ENCODE peak calls at places on chromosomes 11 and 22, in six cellular contexts. Z is body of pancreas, M is suprapubic skin, B is transverse colon, L is endothelial cell of umbilical vein, T is HCT116. F is an unnamed sample. For H3K4me1, the result is how much of the 10 kb centered on the place peaks cover.

GRCh38 chr11:405323-405975 is 9.3 kb downstream of the SIGIRR start:
- DNase-seq in Z (peak), M (no peak), B (no peak), L (no peak), T (no peak), F (no peak)

GRCh38 chr22:38415561-38416321 is 39.3 kb downstream of the KCNJ4 start:
- DNase-seq in Z (no peak), M (peak), B (no peak), L (no peak), T (no peak), F (no peak)

GRCh38 chr11:114448749-114449484 is 9.7 kb downstream of the REXO2 start:
- DNase-seq in Z (no peak), M (no peak), B (no peak), L (no peak), T (no peak), F (no peak)

GRCh38 chr11:67576742-67577475 is 6.7 kb upstream of the GSTP1 start:
- DNase-seq in Z (no peak), M (no peak), B (no peak), L (no peak), T (no peak), F (no peak)

GRCh38 chr11:125258626-125259025 is 94.1 kb downstream of the PKNOX2 start:
- DNase-seq in Z (no peak), M (no peak), B (no peak), L (no peak), T (no peak), F (no peak)

GRCh38 chr11:130465259-130465658 is 16.8 kb downstream of the ADAMTS15 start:
- DNase-seq in Z (no peak), M (no peak), B (no peak), L (no peak), T (no peak), F (no peak)

GRCh38 chr11:126102436-126102894 is 39.8 kb upstream of the CDON start:
- DNase-seq in Z (peak), M (no peak), B (peak), L (no peak), T (no peak), F (no peak)

GRCh38 chr11:134905513-134905912 is 493.5 kb upstream of the B3GAT1 start:
- DNase-seq in Z (peak), M (no peak), B (no peak), L (no peak), T (no peak), F (no peak)

GRCh38 chr11:102347526-102348331 is 715 bp downstream of the BIRC2 start:
- DNase-seq in Z (peak), M (no peak), B (peak), L (peak), T (no peak), F (no peak)

GRCh38 chr11:126997641-126998040 is 2.9 kb downstream of the KIRREL3 start:
- DNase-seq in Z (no peak), M (no peak), B (no peak), L (no peak), T (no peak), F (no peak)

GRCh38 chr22:46087336-46087690 is 63.0 kb upstream of the PPARA start:
- DNase-seq in Z (no peak), M (no peak), B (no peak), L (no peak), T (no peak), F (no peak)

GRCh38 chr22:46088541-46089311 is 61.6 kb upstream of the PPARA start:
- DNase-seq in Z (peak), M (peak), B (no peak), L (peak), T (no peak), F (no peak)

GRCh38 chr22:46086577-46087335 is 63.6 kb upstream of the PPARA start:
- DNase-seq in Z (peak), M (peak), B (no peak), L (no peak), T (no peak), F (no peak)

GRCh38 chr22:46089426-46090041 is 60.8 kb upstream of the PPARA start:
- DNase-seq in Z (peak), M (peak), B (peak), L (no peak), T (no peak), F (no peak)

GRCh38 chr22:46087816-46088277 is 62.5 kb upstream of the PPARA start:
- DNase-seq in Z (peak), M (peak), B (peak), L (peak), T (no peak), F (no peak)
- TF ChIP-seq POLR2A in Z (no peak), M (no peak), B (no peak), L (no peak), T (no peak), F (no peak)

DNA sequence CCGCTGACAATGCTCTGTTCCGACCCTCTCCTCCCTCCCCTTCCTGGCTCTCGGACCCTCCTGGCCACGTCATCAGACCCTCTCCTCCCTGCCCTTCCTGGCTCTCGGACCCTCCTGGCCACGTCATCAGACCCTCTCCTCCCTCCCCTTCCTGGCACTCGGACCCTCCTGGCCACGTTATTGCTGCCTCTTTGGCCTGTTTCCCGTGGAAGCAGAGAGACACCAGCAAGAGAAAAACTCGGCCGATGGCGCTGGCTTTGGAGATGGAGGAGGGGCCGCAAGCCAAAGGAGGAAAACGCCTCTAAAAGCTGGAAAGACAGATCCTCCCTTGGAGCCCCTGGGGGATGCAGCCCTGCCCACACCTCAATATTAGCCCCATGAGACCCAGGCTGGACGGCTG is 463.3 kb downstream of the BRD1 start:
- DNase-seq in Z (no peak), M (no peak), B (no peak), L (no peak), T (no peak), F (no peak)
- H3K4me1 ChIP-seq in Z (under half), M (under half), B (under half), L (under half), T (under half), F (under half)

GRCh38 chr11:63616953-63617352 is 2.7 kb upstream of the PLAAT3 start:
- DNase-seq in Z (no peak), M (no peak), B (no peak), L (no peak), T (no peak), F (no peak)

GRCh38 chr11:63611395-63611747 is 2.9 kb downstream of the PLAAT3 start:
- DNase-seq in Z (no peak), M (no peak), B (no peak), L (peak), T (no peak), F (no peak)

GRCh38 chr11:63612181-63612580 is 2.1 kb downstream of the PLAAT3 start:
- DNase-seq in Z (no peak), M (no peak), B (no peak), L (no peak), T (no peak), F (no peak)

GRCh38 chr11:63613517-63614135 is 607 bp downstream of the PLAAT3 start:
- DNase-seq in Z (peak), M (peak), B (peak), L (peak), T (no peak), F (no peak)

GRCh38 chr11:63614136-63614664 is at the start of gene PLAAT3:
- DNase-seq in Z (peak), M (peak), B (peak), L (peak), T (peak), F (no peak)
- TF ChIP-seq POLR2A in Z (peak), M (peak), B (peak), L (no peak), T (no peak), F (no peak)

DNA sequence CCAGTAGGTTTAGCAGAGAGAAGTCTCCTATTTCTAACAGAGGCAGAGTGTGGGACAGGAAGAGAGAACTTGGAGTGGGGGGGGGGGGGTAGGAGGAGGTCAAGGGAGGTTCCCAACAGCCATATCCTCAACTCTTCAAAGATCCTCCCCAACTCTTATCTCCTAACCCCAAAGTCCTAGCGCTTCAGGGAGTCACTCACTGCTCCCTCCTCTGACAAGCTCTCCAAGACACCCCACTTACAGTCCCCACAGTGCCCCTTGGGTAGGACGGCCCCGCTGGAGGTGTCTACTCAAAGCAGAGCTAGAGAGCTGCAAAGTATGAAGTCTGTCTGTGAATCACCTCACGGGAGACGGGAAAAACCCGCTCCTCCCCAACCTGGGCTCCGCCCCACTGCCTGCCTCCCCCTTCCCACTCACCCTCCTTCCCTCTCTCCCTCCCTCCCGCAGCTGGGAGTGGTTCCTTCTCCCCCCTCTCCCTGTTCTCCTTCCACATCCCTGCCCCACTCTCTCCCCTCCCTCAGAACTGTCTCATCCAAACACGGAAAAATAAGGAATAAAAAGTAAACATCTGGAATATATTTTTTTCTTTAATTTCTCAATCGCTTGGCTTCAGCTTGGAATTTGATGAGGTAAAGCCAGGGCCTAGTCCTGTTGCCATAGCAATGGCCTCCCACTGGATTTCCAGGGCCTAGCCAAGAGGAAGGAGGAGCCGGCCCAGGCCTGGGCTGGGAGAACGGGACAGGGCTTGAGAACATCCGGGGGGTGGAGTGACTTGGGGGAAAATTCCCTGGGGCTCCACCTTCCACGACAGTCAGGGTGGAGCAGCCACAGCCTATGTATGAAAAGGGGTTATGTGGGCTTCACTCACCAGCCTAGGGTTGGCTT is 2.5 kb downstream of the TNKS1BP1 start:
- DNase-seq in Z (peak), M (peak), B (peak), L (peak), T (peak), F (peak)
- H3K4me1 ChIP-seq in Z (half or more), M (half or more), B (half or more), L (under half), T (half or more), F (half or more)

GRCh38 chr22:42717197-42717967 is 3.3 kb downstream of the A4GALT start:
- DNase-seq in Z (no peak), M (no peak), B (no peak), L (no peak), T (no peak), F (no peak)

GRCh38 chr22:42719656-42720262 is 911 bp downstream of the A4GALT start:
- DNase-seq in Z (no peak), M (no peak), B (no peak), L (no peak), T (no peak), F (no peak)

GRCh38 chr22:42720263-42721044 is at the start of gene A4GALT:
- DNase-seq in Z (peak), M (no peak), B (no peak), L (no peak), T (no peak), F (no peak)

GRCh38 chr22:42721045-42721434 is 370 bp upstream of the A4GALT start:
- DNase-seq in Z (no peak), M (no peak), B (no peak), L (no peak), T (no peak), F (no peak)

DNA sequence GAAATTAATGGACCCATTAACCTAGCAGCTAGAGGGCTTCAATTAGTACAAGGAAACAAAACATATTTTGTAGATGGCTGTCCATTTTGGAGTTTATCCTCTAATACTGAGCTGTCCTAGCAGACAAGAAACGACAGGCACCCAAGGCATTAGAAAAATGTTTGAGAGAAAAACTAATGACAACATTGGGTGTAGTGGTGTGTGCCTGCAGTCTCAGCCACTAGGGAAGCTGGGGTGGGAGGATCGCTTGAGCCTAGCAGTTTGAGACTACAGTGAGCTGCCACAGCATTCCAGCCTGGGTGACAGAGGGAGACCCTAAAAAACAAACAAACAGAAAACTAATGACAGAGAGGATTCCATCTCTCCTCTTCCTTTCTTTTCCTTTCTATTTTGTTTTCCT is 1.5 kb downstream of the A4GALT start:
- DNase-seq in Z (no peak), M (no peak), B (no peak), L (no peak), T (no peak), F (no peak)
- TF ChIP-seq POLR2A in Z (no peak), M (no peak), B (no peak), L (no peak), T (no peak), F (no peak)

GRCh38 chr11:47392546-47393162 is 14.3 kb upstream of the SPI1 start:
- DNase-seq in Z (no peak), M (no peak), B (no peak), L (no peak), T (no peak), F (no peak)

GRCh38 chr11:47395225-47396048 is 13.0 kb upstream of the SLC39A13 start:
- DNase-seq in Z (no peak), M (no peak), B (no peak), L (no peak), T (no peak), F (no peak)

GRCh38 chr11:47394322-47395224 is 13.8 kb upstream of the SLC39A13 start:
- DNase-seq in Z (no peak), M (no peak), B (peak), L (peak), T (no peak), F (peak)

GRCh38 chr11:47393163-47394049 is 15.0 kb upstream of the SLC39A13 start:
- DNase-seq in Z (no peak), M (no peak), B (no peak), L (peak), T (no peak), F (no peak)

GRCh38 chr11:47394050-47394321 is 14.4 kb upstream of the SLC39A13 start:
- DNase-seq in Z (no peak), M (no peak), B (no peak), L (no peak), T (no peak), F (no peak)
- H3K4me1 ChIP-seq in Z (under half), M (under half), B (under half), L (under half), T (under half), F (half or more)

GRCh38 chr11:132005874-132006273 is 635.5 kb downstream of the NTM start:
- DNase-seq in Z (no peak), M (no peak), B (no peak), L (no peak), T (no peak), F (no peak)

GRCh38 chr11:131998020-131998419 is 627.6 kb downstream of the NTM start:
- DNase-seq in Z (no peak), M (no peak), B (peak), L (no peak), T (no peak), F (no peak)

GRCh38 chr11:131999084-131999483 is 628.7 kb downstream of the NTM start:
- DNase-seq in Z (no peak), M (no peak), B (no peak), L (no peak), T (no peak), F (no peak)

DNA sequence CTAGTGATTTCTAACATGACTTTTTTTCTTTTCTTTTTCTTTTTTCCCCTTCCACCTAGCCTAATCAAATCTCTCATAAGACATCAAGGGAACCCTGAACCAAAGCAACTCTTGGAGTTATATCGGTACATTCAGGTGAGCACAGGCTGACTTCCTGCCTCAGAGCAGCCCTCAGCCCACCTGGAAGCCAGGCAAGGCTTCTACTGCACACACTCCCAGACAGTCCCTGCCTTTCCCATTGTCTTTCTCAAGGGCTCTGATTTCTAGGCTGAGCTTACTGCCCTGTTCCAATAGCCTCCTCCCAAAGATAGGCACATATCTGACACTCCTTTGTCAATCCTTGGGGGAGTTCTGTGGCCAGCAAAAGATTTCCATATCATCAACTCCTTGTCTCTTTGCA is 629.5 kb downstream of the NTM start:
- DNase-seq in Z (no peak), M (no peak), B (no peak), L (no peak), T (no peak), F (no peak)
- TF ChIP-seq POLR2A in Z (no peak), M (no peak), B (no peak), L (no peak), T (no peak), F (no peak)

GRCh38 chr11:35750315-35750714 is 87.7 kb downstream of the TRIM44 start:
- DNase-seq in Z (no peak), M (no peak), B (no peak), L (no peak), T (no peak), F (no peak)
- H3K4me1 ChIP-seq in Z (half or more), M (under half), B (under half), L (under half), T (under half), F (under half)

F was measured in esophagus squamous epithelium.